ENCODE peak calls at places on chromosomes 4 and X, in seven cellular contexts. One of them, this sample, is unnamed. For H3K4me1, the result is how much of the 10 kb centered on the place peaks cover.

GRCh38 chr4:159012381-159012780 is 90.5 kb upstream of the RAPGEF2 start:
- DNase-seq in tibial artery: no peak
- DNase-seq in breast epithelium: no peak
- DNase-seq in RWPE2: no peak
- DNase-seq in CD8-positive, alpha-beta memory T cell: no peak
- DNase-seq in psoas muscle: no peak
- DNase-seq in A549: no peak
- DNase-seq in this sample: no peak

GRCh38 chr4:52984469-52984868 is 122.4 kb downstream of the RASL11B start:
- DNase-seq in A549: no peak
- DNase-seq in breast epithelium: no peak
- DNase-seq in tibial artery: no peak
- DNase-seq in RWPE2: no peak
- DNase-seq in psoas muscle: no peak
- DNase-seq in CD8-positive, alpha-beta memory T cell: no peak
- DNase-seq in this sample: no peak

GRCh38 chr4:40185830-40186664 is 10.8 kb upstream of the RHOH start:
- DNase-seq in A549: no peak
- DNase-seq in tibial artery: no peak
- DNase-seq in breast epithelium: no peak
- DNase-seq in psoas muscle: no peak
- DNase-seq in RWPE2: no peak
- DNase-seq in CD8-positive, alpha-beta memory T cell: no peak
- DNase-seq in this sample: no peak

GRCh38 chr4:64158648-64159326 is 250.5 kb downstream of the TECRL start:
- DNase-seq in psoas muscle: no peak
- DNase-seq in breast epithelium: no peak
- DNase-seq in tibial artery: peak
- DNase-seq in CD8-positive, alpha-beta memory T cell: no peak
- DNase-seq in A549: peak
- DNase-seq in RWPE2: no peak
- DNase-seq in this sample: no peak

GRCh38 chr4:55363618-55364420 is 17.8 kb downstream of the SRD5A3 start:
- DNase-seq in breast epithelium: no peak
- DNase-seq in CD8-positive, alpha-beta memory T cell: no peak
- DNase-seq in psoas muscle: no peak
- DNase-seq in RWPE2: no peak
- DNase-seq in tibial artery: no peak
- DNase-seq in A549: no peak
- DNase-seq in this sample: no peak

GRCh38 chrX:140110081-140110650 is 144.8 kb upstream of the CXorf66 start:
- DNase-seq in A549: no peak
- DNase-seq in breast epithelium: no peak
- DNase-seq in psoas muscle: no peak
- DNase-seq in tibial artery: no peak
- DNase-seq in CD8-positive, alpha-beta memory T cell: no peak
- DNase-seq in RWPE2: no peak
- DNase-seq in this sample: no peak

GRCh38 chrX:18995216-18995615 is 11.3 kb upstream of the PHKA2 start:
- DNase-seq in RWPE2: no peak
- DNase-seq in breast epithelium: no peak
- DNase-seq in tibial artery: no peak
- DNase-seq in A549: peak
- DNase-seq in CD8-positive, alpha-beta memory T cell: no peak
- DNase-seq in psoas muscle: no peak
- DNase-seq in this sample: no peak

GRCh38 chrX:129772796-129773431 is 6.8 kb upstream of the SASH3 start:
- DNase-seq in breast epithelium: peak
- DNase-seq in A549: no peak
- DNase-seq in psoas muscle: peak
- DNase-seq in CD8-positive, alpha-beta memory T cell: peak
- DNase-seq in tibial artery: peak
- DNase-seq in RWPE2: no peak
- DNase-seq in this sample: peak

GRCh38 chr4:126385954-126386353 is 1071.2 kb downstream of the FAT4 start:
- DNase-seq in psoas muscle: no peak
- DNase-seq in tibial artery: no peak
- DNase-seq in breast epithelium: no peak
- DNase-seq in RWPE2: no peak
- DNase-seq in CD8-positive, alpha-beta memory T cell: no peak
- DNase-seq in A549: no peak
- DNase-seq in this sample: no peak

GRCh38 chrX:150508461-150509367 is 59.7 kb upstream of the MTM1 start:
- DNase-seq in breast epithelium: peak
- DNase-seq in RWPE2: no peak
- DNase-seq in A549: no peak
- DNase-seq in tibial artery: peak
- DNase-seq in psoas muscle: peak
- DNase-seq in CD8-positive, alpha-beta memory T cell: no peak
- DNase-seq in this sample: no peak

GRCh38 chr4:115323106-115323684 is 209.8 kb upstream of the NDST4 start:
- DNase-seq in A549: no peak
- DNase-seq in psoas muscle: no peak
- DNase-seq in CD8-positive, alpha-beta memory T cell: no peak
- DNase-seq in RWPE2: no peak
- DNase-seq in tibial artery: no peak
- DNase-seq in breast epithelium: no peak
- DNase-seq in this sample: no peak

GRCh38 chr4:147749811-147750321 is 18.0 kb downstream of the ARHGAP10 start:
- DNase-seq in tibial artery: no peak
- DNase-seq in A549: no peak
- DNase-seq in CD8-positive, alpha-beta memory T cell: no peak
- DNase-seq in RWPE2: no peak
- DNase-seq in breast epithelium: no peak
- DNase-seq in psoas muscle: no peak
- DNase-seq in this sample: no peak

GRCh38 chr4:83268491-83268890 is 16.1 kb downstream of the COQ2 start:
- DNase-seq in breast epithelium: no peak
- DNase-seq in tibial artery: no peak
- DNase-seq in psoas muscle: no peak
- DNase-seq in CD8-positive, alpha-beta memory T cell: no peak
- DNase-seq in RWPE2: no peak
- DNase-seq in A549: no peak
- DNase-seq in this sample: no peak

GRCh38 chr4:148101235-148101634 is 341.0 kb downstream of the NR3C2 start:
- DNase-seq in CD8-positive, alpha-beta memory T cell: no peak
- DNase-seq in psoas muscle: no peak
- DNase-seq in A549: no peak
- DNase-seq in RWPE2: no peak
- DNase-seq in breast epithelium: no peak
- DNase-seq in tibial artery: no peak
- DNase-seq in this sample: no peak

GRCh38 chr4:48360285-48360965 is 19.1 kb downstream of the SLAIN2 start:
- DNase-seq in psoas muscle: no peak
- DNase-seq in CD8-positive, alpha-beta memory T cell: no peak
- DNase-seq in breast epithelium: no peak
- DNase-seq in RWPE2: no peak
- DNase-seq in A549: no peak
- DNase-seq in tibial artery: no peak
- DNase-seq in this sample: no peak

GRCh38 chrX:123860506-123860840 is 620 bp downstream of the XIAP start:
- DNase-seq in RWPE2: no peak
- DNase-seq in breast epithelium: no peak
- DNase-seq in psoas muscle: no peak
- DNase-seq in A549: peak
- DNase-seq in tibial artery: no peak
- DNase-seq in CD8-positive, alpha-beta memory T cell: no peak
- DNase-seq in this sample: no peak

GRCh38 chr4:98945297-98945850 is 16.4 kb upstream of the EIF4E start:
- DNase-seq in psoas muscle: no peak
- DNase-seq in tibial artery: no peak
- DNase-seq in breast epithelium: no peak
- DNase-seq in CD8-positive, alpha-beta memory T cell: no peak
- DNase-seq in A549: no peak
- DNase-seq in RWPE2: no peak
- DNase-seq in this sample: no peak

GRCh38 chrX:149628280-149628679 is 3.3 kb downstream of the TMEM185A start:
- DNase-seq in RWPE2: no peak
- DNase-seq in A549: no peak
- DNase-seq in psoas muscle: no peak
- DNase-seq in CD8-positive, alpha-beta memory T cell: no peak
- DNase-seq in tibial artery: no peak
- DNase-seq in breast epithelium: no peak
- DNase-seq in this sample: no peak

GRCh38 chr4:187184513-187184912 is 460.9 kb upstream of the FAT1 start:
- DNase-seq in breast epithelium: no peak
- DNase-seq in RWPE2: no peak
- DNase-seq in CD8-positive, alpha-beta memory T cell: no peak
- DNase-seq in A549: no peak
- DNase-seq in tibial artery: no peak
- DNase-seq in psoas muscle: no peak
- DNase-seq in this sample: no peak

GRCh38 chr4:45350438-45350837 is 624.1 kb upstream of the GNPDA2 start:
- DNase-seq in CD8-positive, alpha-beta memory T cell: no peak
- DNase-seq in breast epithelium: no peak
- DNase-seq in tibial artery: no peak
- DNase-seq in A549: no peak
- DNase-seq in psoas muscle: no peak
- DNase-seq in RWPE2: no peak
- DNase-seq in this sample: no peak

GRCh38 chrX:110026099-110026844 is 23.4 kb downstream of the TMEM164 start:
- DNase-seq in CD8-positive, alpha-beta memory T cell: no peak
- DNase-seq in tibial artery: peak
- DNase-seq in A549: no peak
- DNase-seq in RWPE2: no peak
- DNase-seq in breast epithelium: no peak
- DNase-seq in psoas muscle: no peak
- DNase-seq in this sample: no peak

GRCh38 chr4:156560701-156561100 is 410.9 kb downstream of the PDGFC start:
- DNase-seq in RWPE2: no peak
- DNase-seq in CD8-positive, alpha-beta memory T cell: no peak
- DNase-seq in breast epithelium: no peak
- DNase-seq in tibial artery: no peak
- DNase-seq in psoas muscle: no peak
- DNase-seq in A549: no peak
- DNase-seq in this sample: no peak

GRCh38 chr4:39621582-39621981 is 17.1 kb downstream of the SMIM14 start:
- DNase-seq in CD8-positive, alpha-beta memory T cell: no peak
- DNase-seq in RWPE2: peak
- DNase-seq in psoas muscle: peak
- DNase-seq in breast epithelium: no peak
- DNase-seq in A549: no peak
- DNase-seq in tibial artery: peak
- DNase-seq in this sample: no peak

GRCh38 chr4:55247521-55247920 is 98.5 kb upstream of the SRD5A3 start:
- DNase-seq in CD8-positive, alpha-beta memory T cell: no peak
- DNase-seq in RWPE2: no peak
- DNase-seq in breast epithelium: no peak
- DNase-seq in psoas muscle: no peak
- DNase-seq in A549: no peak
- DNase-seq in tibial artery: no peak
- DNase-seq in this sample: no peak

GRCh38 chrX:107168712-107169111 is 37.5 kb downstream of the NUP62CL start:
- DNase-seq in tibial artery: no peak
- DNase-seq in breast epithelium: no peak
- DNase-seq in CD8-positive, alpha-beta memory T cell: no peak
- DNase-seq in psoas muscle: no peak
- DNase-seq in A549: no peak
- DNase-seq in RWPE2: no peak
- DNase-seq in this sample: no peak

GRCh38 chrX:107171369-107172102 is 34.7 kb downstream of the NUP62CL start:
- DNase-seq in A549: no peak
- DNase-seq in RWPE2: no peak
- DNase-seq in breast epithelium: no peak
- DNase-seq in tibial artery: no peak
- DNase-seq in psoas muscle: no peak
- DNase-seq in CD8-positive, alpha-beta memory T cell: no peak
- DNase-seq in this sample: no peak

GRCh38 chrX:107167163-107167921 is 38.9 kb downstream of the NUP62CL start:
- DNase-seq in A549: no peak
- DNase-seq in CD8-positive, alpha-beta memory T cell: no peak
- DNase-seq in psoas muscle: no peak
- DNase-seq in breast epithelium: no peak
- DNase-seq in RWPE2: no peak
- DNase-seq in tibial artery: no peak
- DNase-seq in this sample: no peak

GRCh38 chrX:107168259-107168658 is 38.0 kb downstream of the NUP62CL start:
- DNase-seq in RWPE2: no peak
- DNase-seq in A549: no peak
- DNase-seq in CD8-positive, alpha-beta memory T cell: no peak
- DNase-seq in tibial artery: no peak
- DNase-seq in psoas muscle: no peak
- DNase-seq in breast epithelium: no peak
- DNase-seq in this sample: no peak
- H3K27ac ChIP-seq in RWPE2: no peak
- H3K27ac ChIP-seq in A549: no peak
- H3K27ac ChIP-seq in CD8-positive, alpha-beta memory T cell: no peak
- H3K27ac ChIP-seq in tibial artery: no peak
- H3K27ac ChIP-seq in psoas muscle: no peak
- H3K27ac ChIP-seq in breast epithelium: no peak
- H3K27ac ChIP-seq in this sample: no peak

GRCh38 chrX:40079572-40079971 is 18.2 kb downstream of the BCOR start:
- DNase-seq in CD8-positive, alpha-beta memory T cell: no peak
- DNase-seq in breast epithelium: no peak
- DNase-seq in RWPE2: no peak
- DNase-seq in A549: no peak
- DNase-seq in psoas muscle: no peak
- DNase-seq in tibial artery: no peak
- DNase-seq in this sample: no peak
- H3K4me1 ChIP-seq in CD8-positive, alpha-beta memory T cell: under half
- H3K4me1 ChIP-seq in breast epithelium: under half
- H3K4me1 ChIP-seq in RWPE2: under half
- H3K4me1 ChIP-seq in A549: under half
- H3K4me1 ChIP-seq in psoas muscle: under half
- H3K4me1 ChIP-seq in tibial artery: under half
- H3K4me1 ChIP-seq in this sample: under half

DNA sequence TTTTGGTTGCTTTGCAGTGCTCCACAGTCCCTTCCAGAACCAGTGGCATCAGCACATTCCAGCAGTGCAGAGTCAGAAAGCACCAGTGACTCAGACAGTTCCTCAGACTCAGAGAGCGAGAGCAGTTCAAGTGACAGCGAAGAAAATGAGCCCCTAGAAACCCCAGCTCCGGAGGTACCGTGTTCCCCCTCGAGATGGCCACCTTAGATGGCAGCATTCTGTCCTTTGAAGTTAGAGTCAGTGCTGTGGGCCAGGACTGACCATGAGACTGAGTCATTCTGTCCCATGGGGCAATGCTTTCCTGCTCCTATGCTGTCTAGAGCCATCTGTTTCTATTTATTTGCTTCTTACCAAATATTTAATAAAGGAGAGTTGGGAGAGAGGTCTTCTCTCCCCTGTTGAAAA is 112.3 kb downstream of the KLHL8 start:
- DNase-seq in psoas muscle: peak
- DNase-seq in CD8-positive, alpha-beta memory T cell: no peak
- DNase-seq in tibial artery: peak
- DNase-seq in breast epithelium: no peak
- DNase-seq in A549: peak
- DNase-seq in RWPE2: no peak
- DNase-seq in this sample: peak
- H3K4me3 ChIP-seq in psoas muscle: peak
- H3K4me3 ChIP-seq in CD8-positive, alpha-beta memory T cell: no peak
- H3K4me3 ChIP-seq in tibial artery: no peak
- H3K4me3 ChIP-seq in breast epithelium: no peak
- H3K4me3 ChIP-seq in A549: no peak
- H3K4me3 ChIP-seq in RWPE2: no peak
- H3K4me3 ChIP-seq in this sample: no peak

DNA sequence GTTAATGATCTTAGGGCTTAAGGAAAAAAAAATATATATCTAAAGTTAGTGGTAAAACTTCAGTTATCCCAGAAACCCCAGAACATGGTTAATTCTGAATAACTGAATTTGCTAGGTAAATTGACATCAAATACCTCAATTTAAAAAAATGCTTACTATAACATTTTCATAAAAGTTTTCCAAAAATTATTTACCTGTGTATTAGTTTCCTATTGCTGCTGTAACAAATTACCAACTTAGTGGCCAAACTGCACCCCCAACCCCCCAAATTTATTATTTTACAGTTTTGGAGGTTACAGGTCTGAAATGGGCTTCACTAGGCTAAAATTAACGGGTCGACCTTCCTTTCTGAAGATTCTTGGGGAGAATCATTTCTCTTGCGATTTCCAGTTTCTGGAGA is 95.2 kb downstream of the PDLIM5 start:
- DNase-seq in CD8-positive, alpha-beta memory T cell: no peak
- DNase-seq in A549: no peak
- DNase-seq in tibial artery: no peak
- DNase-seq in RWPE2: no peak
- DNase-seq in breast epithelium: no peak
- DNase-seq in psoas muscle: no peak
- DNase-seq in this sample: no peak
- H3K27ac ChIP-seq in CD8-positive, alpha-beta memory T cell: no peak
- H3K27ac ChIP-seq in A549: peak
- H3K27ac ChIP-seq in tibial artery: peak
- H3K27ac ChIP-seq in RWPE2: peak
- H3K27ac ChIP-seq in breast epithelium: no peak
- H3K27ac ChIP-seq in psoas muscle: peak
- H3K27ac ChIP-seq in this sample: no peak

This sample was measured in left lung.